ENCODE peak calls at places on chromosome 12, in four cellular contexts. V is heart right ventricle, W is spleen, R is prostate gland. J is an unnamed sample.

GRCh38 chr12:111014547-111014946 is 94.2 kb upstream of the MYL2 start:
- DNase-seq in W (no peak), V (no peak), R (no peak), J (no peak)

GRCh38 chr12:93982847-93983315 is 165.5 kb upstream of the PLXNC1 start:
- DNase-seq in V (no peak), W (no peak), R (no peak), J (peak)

GRCh38 chr12:11702959-11703358 is 53.5 kb downstream of the ETV6 start:
- DNase-seq in R (no peak), V (no peak), W (no peak), J (no peak)

GRCh38 chr12:116317986-116318737 is 40.7 kb upstream of the MED13L start:
- DNase-seq in R (peak), W (no peak), V (no peak), J (no peak)

GRCh38 chr12:82486524-82487235 is 128.4 kb downstream of the METTL25 start:
- DNase-seq in W (no peak), V (no peak), R (no peak), J (peak)

GRCh38 chr12:50024804-50025186 is 499 bp downstream of the RACGAP1 start:
- DNase-seq in R (no peak), W (no peak), V (no peak), J (peak)

GRCh38 chr12:47222960-47223847 is 143.4 kb upstream of the AMIGO2 start:
- DNase-seq in R (no peak), V (no peak), W (no peak), J (no peak)

GRCh38 chr12:10021342-10021741 is 9.1 kb upstream of the CLEC9A start:
- DNase-seq in W (no peak), R (no peak), V (no peak), J (no peak)

GRCh38 chr12:103771466-103771865 is 69.6 kb downstream of the NT5DC3 start:
- DNase-seq in V (no peak), R (no peak), W (no peak), J (peak)

GRCh38 chr12:51832708-51833107 is 15.8 kb downstream of the FIGNL2 start:
- DNase-seq in W (no peak), R (no peak), V (no peak), J (no peak)

DNA sequence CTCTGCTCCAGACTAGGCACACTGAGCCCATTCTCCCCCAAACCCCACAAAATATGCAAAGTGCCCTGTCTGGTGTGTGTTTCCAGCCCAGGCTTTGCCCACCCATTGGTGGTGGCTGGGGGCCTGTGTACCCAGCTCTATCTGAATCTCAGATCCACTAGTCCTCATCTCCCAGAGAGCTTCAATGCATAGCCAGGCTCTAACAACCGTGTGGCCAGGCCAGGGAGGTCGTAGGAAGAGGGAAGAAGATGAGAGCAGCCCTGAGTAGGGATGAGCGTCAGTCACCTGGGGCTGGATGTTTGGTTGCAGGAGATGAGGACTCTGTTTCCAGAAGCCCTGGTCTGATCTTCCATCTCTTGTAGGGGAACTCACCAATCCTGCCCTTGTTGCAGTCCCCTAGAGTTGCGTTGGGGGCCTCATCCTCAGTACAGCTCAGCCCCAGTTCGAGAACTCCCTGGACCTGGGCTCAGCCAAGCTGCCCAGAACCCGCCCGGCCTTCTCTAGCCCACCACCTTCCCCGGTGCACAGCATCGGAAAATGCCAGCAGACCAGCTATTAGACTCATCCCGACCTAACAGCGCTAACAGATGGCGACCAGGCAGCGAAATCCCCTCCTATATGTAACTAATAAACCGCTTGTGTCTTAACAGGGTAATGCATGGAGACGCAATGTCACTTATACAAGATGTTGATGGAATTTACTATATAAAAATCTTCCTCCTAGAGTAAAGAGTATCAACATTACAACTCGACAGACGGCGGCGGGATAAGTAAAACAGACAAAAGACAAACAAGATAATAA is 3.2 kb upstream of the LHX5 start:
- DNase-seq in R (no peak), V (no peak), W (no peak), J (no peak)
- H3K4me3 ChIP-seq in R (no peak), V (no peak), W (no peak), J (no peak)

DNA sequence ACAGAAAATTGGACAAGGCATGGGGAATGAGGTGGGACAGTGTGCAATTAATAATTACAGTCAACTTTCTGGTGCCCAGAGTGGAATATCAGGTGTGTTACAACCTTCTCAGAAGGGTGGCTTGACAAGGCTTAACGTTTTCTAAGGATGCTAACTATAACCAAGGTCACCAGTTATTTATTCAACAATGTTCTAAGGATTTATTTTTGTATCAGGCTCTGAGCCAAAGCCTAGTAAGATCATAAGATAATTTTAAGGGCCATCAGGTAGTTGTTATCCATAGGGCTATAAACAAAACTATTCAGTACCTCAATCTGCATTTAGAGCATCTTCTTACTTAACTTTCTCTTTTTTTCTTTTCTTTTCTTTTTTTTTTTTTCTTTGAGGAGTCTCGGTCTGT is 134.0 kb downstream of the TMTC1 start:
- DNase-seq in V (no peak), W (no peak), R (no peak), J (no peak)
- TF ChIP-seq CTCF in V (no peak), W (no peak), R (no peak), J (no peak)

GRCh38 chr12:64810831-64811230 is 13.6 kb upstream of the TBC1D30 start:
- DNase-seq in V (no peak), W (no peak), R (no peak), J (peak)
- H3K4me3 ChIP-seq in V (no peak), W (no peak), R (no peak), J (no peak)

GRCh38 chr12:42804928-42805327 is 215.4 kb upstream of the PRICKLE1 start:
- DNase-seq in R (no peak), V (no peak), W (no peak), J (no peak)
- TF ChIP-seq CTCF in R (no peak), V (no peak), W (no peak), J (no peak)

GRCh38 chr12:75481774-75482173 is 1.2 kb downstream of the GLIPR1 start:
- DNase-seq in V (no peak), W (no peak), R (no peak), J (peak)

GRCh38 chr12:75478395-75478794 is 2.2 kb upstream of the GLIPR1 start:
- DNase-seq in V (no peak), W (no peak), R (no peak), J (peak)

GRCh38 chr12:75481013-75481705 is 604 bp downstream of the GLIPR1 start:
- DNase-seq in W (no peak), R (no peak), V (no peak), J (peak)

GRCh38 chr12:75479963-75480461 is 543 bp upstream of the GLIPR1 start:
- DNase-seq in W (no peak), V (no peak), R (no peak), J (peak)

GRCh38 chr12:75480469-75480949 is at the start of gene GLIPR1:
- DNase-seq in V (peak), W (peak), R (peak), J (peak)
- H3K4me3 ChIP-seq in V (peak), W (peak), R (peak), J (peak)

GRCh38 chr12:5022465-5023061 is 21.1 kb upstream of the KCNA5 start:
- DNase-seq in W (peak), R (peak), V (peak), J (peak)
- TF ChIP-seq CTCF in W (peak), R (peak), V (peak), J (peak)

GRCh38 chr12:121628536-121628935 is 2.2 kb downstream of the ORAI1 start:
- DNase-seq in W (no peak), V (no peak), R (no peak), J (no peak)
- H3K4me3 ChIP-seq in W (no peak), V (no peak), R (no peak), J (no peak)